ENCODE peak calls at places on chromosomes 1 and 21, in seven cellular contexts. F is activated CD4-positive, CD25-positive, alpha-beta regulatory T cell; J is MV-4-11; M is fibroblast of the conjunctiva; U is Calu3; K is Peyer's patch; Z is SHP77 treated with DMSO at 0.1 percent for 48 hours. X is an unnamed sample.
A peak's percentile ranks its signal among the peaks of the same experiment; 100 is the strongest.

GRCh38 chr1:193438312-193438711 is 251.9 kb upstream of the B3GALT2 start:
- DNase-seq in F (no peak), J (no peak), M (no peak), U (no peak), K (no peak), Z (no peak), X (no peak)

GRCh38 chr1:93779540-93780121 is 98.0 kb upstream of the BCAR3 start:
- DNase-seq in F (no peak), J (no peak), M (no peak), U (peak; percentile 14), K (no peak), Z (no peak), X (no peak)

GRCh38 chr1:228687562-228687961 is 47.7 kb upstream of the RHOU start:
- DNase-seq in F (no peak), J (no peak), M (no peak), U (no peak), K (no peak), Z (no peak), X (no peak)

GRCh38 chr1:96865731-96866684 is 144.4 kb downstream of the PTBP2 start:
- DNase-seq in F (no peak), J (peak; percentile 23), M (peak; percentile 99), U (no peak), K (no peak), Z (no peak), X (no peak)

GRCh38 chr1:119112791-119113190 is 27.7 kb downstream of the WARS2 start:
- DNase-seq in F (no peak), J (no peak), M (no peak), U (no peak), K (no peak), Z (no peak), X (no peak)

GRCh38 chr1:42334240-42335049 is 590 bp downstream of the FOXJ3 start:
- DNase-seq in F (no peak), J (peak; percentile 63), M (no peak), U (peak; percentile 40), K (peak; percentile 65), Z (no peak), X (no peak)

GRCh38 chr1:153774036-153774435 is 1.2 kb upstream of the SLC27A3 start:
- DNase-seq in F (no peak), J (no peak), M (no peak), U (no peak), K (no peak), Z (no peak), X (no peak)

GRCh38 chr1:19468397-19468956 is 16.9 kb downstream of the CAPZB start:
- DNase-seq in F (peak; percentile 56), J (peak; percentile 54), M (no peak), U (peak; percentile 68), K (peak; percentile 95), Z (no peak), X (no peak)

GRCh38 chr1:168636642-168637111 is 60.3 kb downstream of the XCL1 start:
- DNase-seq in F (no peak), J (no peak), M (peak; percentile 14), U (peak; percentile 65), K (peak; percentile 54), Z (no peak), X (no peak)

GRCh38 chr1:203557390-203557789 is 63.4 kb downstream of the OPTC start:
- DNase-seq in F (no peak), J (no peak), M (peak; percentile 27), U (no peak), K (no peak), Z (no peak), X (no peak)

GRCh38 chr21:45460611-45461368 is 55.8 kb downstream of the COL18A1 start:
- DNase-seq in F (no peak), J (no peak), M (no peak), U (no peak), K (no peak), Z (no peak), X (no peak)